ENCODE peak calls at places on chromosomes 5 and 9, in five cellular contexts. R is nephron progenitor cell, G is left colon, Z is cerebellar cortex, K is GM12864. E is an unnamed sample.

GRCh38 chr9:88291056-88291455 is 97.2 kb upstream of the SPIN1 start:
- DNase-seq in R (no peak), G (no peak), Z (no peak), K (no peak), E (no peak)

GRCh38 chr5:72248352-72249032 is 71.5 kb downstream of the MRPS27 start:
- DNase-seq in K (no peak), G (peak), R (no peak), Z (peak), E (no peak)

GRCh38 chr9:5549671-5550650 is 39.6 kb downstream of the PDCD1LG2 start:
- DNase-seq in Z (no peak), K (no peak), R (no peak), G (no peak), E (no peak)

GRCh38 chr5:9835121-9835770 is 205.1 kb upstream of the TAS2R1 start:
- DNase-seq in R (peak), G (no peak), K (no peak), Z (no peak), E (no peak)

GRCh38 chr5:114361724-114362196 is at the start of gene KCNN2:
- DNase-seq in K (peak), G (peak), R (peak), Z (peak), E (peak)

GRCh38 chr5:179801304-179802206 is 5.1 kb downstream of the MGAT4B start:
- DNase-seq in R (peak), K (no peak), Z (peak), G (peak), E (no peak)

GRCh38 chr5:17203329-17204132 is 13.9 kb upstream of the BASP1 start:
- DNase-seq in Z (peak), R (peak), K (no peak), G (no peak), E (no peak)

GRCh38 chr5:67094476-67095300 is 101.9 kb downstream of the CD180 start:
- DNase-seq in R (no peak), G (no peak), Z (no peak), K (no peak), E (no peak)

GRCh38 chr9:94717656-94718225 is 8.8 kb upstream of the AOPEP start:
- DNase-seq in Z (no peak), R (no peak), G (no peak), K (no peak), E (no peak)

GRCh38 chr5:141941307-141941706 is 16.7 kb downstream of the PCDH12 start:
- DNase-seq in Z (no peak), G (no peak), K (no peak), R (no peak), E (no peak)

GRCh38 chr9:87080512-87081225 is 133.4 kb upstream of the GAS1 start:
- DNase-seq in K (no peak), R (no peak), G (no peak), Z (no peak), E (no peak)

GRCh38 chr9:126472931-126473330 is 140.8 kb upstream of the LMX1B start:
- DNase-seq in R (no peak), Z (no peak), K (no peak), G (no peak), E (no peak)

GRCh38 chr5:163756170-163756569 is 250.8 kb downstream of the MAT2B start:
- DNase-seq in Z (no peak), R (no peak), G (no peak), K (no peak), E (no peak)

GRCh38 chr5:53126514-53126913 is 17.0 kb upstream of the MOCS2 start:
- DNase-seq in Z (no peak), R (no peak), K (no peak), G (no peak), E (no peak)

GRCh38 chr5:61504143-61504542 is 172.1 kb downstream of the ZSWIM6 start:
- DNase-seq in Z (no peak), K (no peak), R (no peak), G (no peak), E (no peak)

GRCh38 chr9:70427161-70427945 is 12.9 kb upstream of the KLF9 start:
- DNase-seq in K (no peak), Z (no peak), G (no peak), R (no peak), E (no peak)

GRCh38 chr5:111383288-111383970 is 128.9 kb downstream of the STARD4 start:
- DNase-seq in K (no peak), Z (no peak), R (no peak), G (no peak), E (no peak)

GRCh38 chr9:136075134-136075841 is 19.8 kb downstream of the NACC2 start:
- DNase-seq in G (no peak), Z (no peak), K (no peak), R (no peak), E (no peak)

GRCh38 chr5:55934117-55934613 is 60.6 kb downstream of the IL6ST start:
- DNase-seq in K (no peak), R (no peak), G (no peak), Z (no peak), E (no peak)

GRCh38 chr9:26768196-26768595 is 124.4 kb downstream of the CAAP1 start:
- DNase-seq in R (no peak), G (no peak), K (no peak), Z (no peak), E (no peak)

GRCh38 chr9:112059145-112059979 is 115.7 kb downstream of the SUSD1 start:
- DNase-seq in Z (peak), K (no peak), R (no peak), G (peak), E (no peak)

GRCh38 chr5:147055850-147056523 is 177.4 kb upstream of the PPP2R2B start:
- DNase-seq in Z (no peak), G (no peak), R (peak), K (no peak), E (no peak)

GRCh38 chr9:73541923-73542322 is 390.3 kb downstream of the ANXA1 start:
- DNase-seq in Z (no peak), R (no peak), K (no peak), G (no peak), E (no peak)

GRCh38 chr5:165157209-165157608 is 1651.8 kb downstream of the MAT2B start:
- DNase-seq in G (no peak), K (no peak), R (no peak), Z (no peak), E (no peak)

GRCh38 chr9:21060919-21061561 is 16.7 kb downstream of the IFNB1 start:
- DNase-seq in R (no peak), K (no peak), G (no peak), Z (no peak), E (peak)

GRCh38 chr9:106532616-106533015 is 330.4 kb upstream of the ZNF462 start:
- DNase-seq in G (no peak), R (peak), Z (no peak), K (no peak), E (no peak)

GRCh38 chr5:150481972-150482406 is 25.9 kb upstream of the NDST1 start:
- DNase-seq in R (no peak), Z (no peak), K (no peak), G (no peak), E (no peak)

GRCh38 chr5:65262590-65263189 is 219.0 kb downstream of the ADAMTS6 start:
- DNase-seq in G (no peak), K (no peak), Z (no peak), R (peak), E (no peak)

GRCh38 chr9:121883281-121884056 is 209.6 kb downstream of the TTLL11 start:
- DNase-seq in R (no peak), G (no peak), K (no peak), Z (no peak), E (no peak)

GRCh38 chr9:120937596-120937995 is 11.0 kb upstream of the TRAF1 start:
- DNase-seq in Z (no peak), K (no peak), R (no peak), G (no peak), E (no peak)

GRCh38 chr5:34545164-34545563 is 111.0 kb upstream of the RAI14 start:
- DNase-seq in R (no peak), Z (no peak), K (no peak), G (no peak), E (no peak)